ENCODE peak calls at places on chromosome 6, in eight cellular contexts. One of them, this sample, is unnamed.

GRCh38 chr6:148186916-148187315 is 155.7 kb upstream of the SASH1 start:
- DNase-seq in naive thymus-derived CD8-positive, alpha-beta T cell: no peak
- DNase-seq in upper lobe of left lung: no peak
- DNase-seq in H54: no peak
- DNase-seq in activated naive CD8-positive, alpha-beta T cell treated with anti-CD3 and anti-CD28 coated beads for 36 hours: no peak
- DNase-seq in A549: no peak
- DNase-seq in fibroblast of the aortic adventitia: no peak
- DNase-seq in AML-193: no peak
- DNase-seq in this sample: no peak

GRCh38 chr6:111552241-111552744 is 53.4 kb downstream of the TRAF3IP2 start:
- DNase-seq in activated naive CD8-positive, alpha-beta T cell treated with anti-CD3 and anti-CD28 coated beads for 36 hours: no peak
- DNase-seq in H54: peak
- DNase-seq in fibroblast of the aortic adventitia: peak
- DNase-seq in upper lobe of left lung: peak
- DNase-seq in naive thymus-derived CD8-positive, alpha-beta T cell: no peak
- DNase-seq in AML-193: no peak
- DNase-seq in A549: no peak
- DNase-seq in this sample: peak

GRCh38 chr6:13924146-13924948 is 405 bp upstream of the RNF182 start:
- DNase-seq in H54: peak
- DNase-seq in fibroblast of the aortic adventitia: peak
- DNase-seq in upper lobe of left lung: peak
- DNase-seq in AML-193: no peak
- DNase-seq in A549: peak
- DNase-seq in activated naive CD8-positive, alpha-beta T cell treated with anti-CD3 and anti-CD28 coated beads for 36 hours: no peak
- DNase-seq in naive thymus-derived CD8-positive, alpha-beta T cell: peak
- DNase-seq in this sample: no peak

GRCh38 chr6:95581073-95581472 is 3.7 kb downstream of the MANEA start:
- DNase-seq in fibroblast of the aortic adventitia: no peak
- DNase-seq in AML-193: no peak
- DNase-seq in A549: no peak
- DNase-seq in naive thymus-derived CD8-positive, alpha-beta T cell: no peak
- DNase-seq in activated naive CD8-positive, alpha-beta T cell treated with anti-CD3 and anti-CD28 coated beads for 36 hours: no peak
- DNase-seq in upper lobe of left lung: no peak
- DNase-seq in H54: no peak
- DNase-seq in this sample: no peak

GRCh38 chr6:16741112-16742016 is 19.9 kb downstream of the ATXN1 start:
- DNase-seq in naive thymus-derived CD8-positive, alpha-beta T cell: no peak
- DNase-seq in H54: peak
- DNase-seq in activated naive CD8-positive, alpha-beta T cell treated with anti-CD3 and anti-CD28 coated beads for 36 hours: no peak
- DNase-seq in upper lobe of left lung: no peak
- DNase-seq in fibroblast of the aortic adventitia: peak
- DNase-seq in A549: no peak
- DNase-seq in AML-193: no peak
- DNase-seq in this sample: no peak

GRCh38 chr6:138814179-138814834 is 18.4 kb downstream of the ECT2L start:
- DNase-seq in upper lobe of left lung: no peak
- DNase-seq in H54: no peak
- DNase-seq in naive thymus-derived CD8-positive, alpha-beta T cell: no peak
- DNase-seq in AML-193: no peak
- DNase-seq in A549: no peak
- DNase-seq in fibroblast of the aortic adventitia: no peak
- DNase-seq in activated naive CD8-positive, alpha-beta T cell treated with anti-CD3 and anti-CD28 coated beads for 36 hours: no peak
- DNase-seq in this sample: no peak

GRCh38 chr6:152301806-152302568 is 335.2 kb downstream of the SYNE1 start:
- DNase-seq in AML-193: peak
- DNase-seq in A549: peak
- DNase-seq in upper lobe of left lung: peak
- DNase-seq in activated naive CD8-positive, alpha-beta T cell treated with anti-CD3 and anti-CD28 coated beads for 36 hours: peak
- DNase-seq in fibroblast of the aortic adventitia: peak
- DNase-seq in naive thymus-derived CD8-positive, alpha-beta T cell: peak
- DNase-seq in H54: peak
- DNase-seq in this sample: peak

GRCh38 chr6:116217069-116217468 is 36.8 kb downstream of the TSPYL4 start:
- DNase-seq in naive thymus-derived CD8-positive, alpha-beta T cell: no peak
- DNase-seq in AML-193: peak
- DNase-seq in upper lobe of left lung: no peak
- DNase-seq in activated naive CD8-positive, alpha-beta T cell treated with anti-CD3 and anti-CD28 coated beads for 36 hours: no peak
- DNase-seq in H54: no peak
- DNase-seq in fibroblast of the aortic adventitia: peak
- DNase-seq in A549: peak
- DNase-seq in this sample: peak

GRCh38 chr6:144978208-144978607 is 693.1 kb downstream of the UTRN start:
- DNase-seq in naive thymus-derived CD8-positive, alpha-beta T cell: no peak
- DNase-seq in upper lobe of left lung: no peak
- DNase-seq in fibroblast of the aortic adventitia: no peak
- DNase-seq in AML-193: no peak
- DNase-seq in A549: no peak
- DNase-seq in H54: no peak
- DNase-seq in activated naive CD8-positive, alpha-beta T cell treated with anti-CD3 and anti-CD28 coated beads for 36 hours: no peak
- DNase-seq in this sample: no peak

GRCh38 chr6:117906905-117907599 is at the start of gene SLC35F1:
- DNase-seq in activated naive CD8-positive, alpha-beta T cell treated with anti-CD3 and anti-CD28 coated beads for 36 hours: peak
- DNase-seq in AML-193: no peak
- DNase-seq in A549: peak
- DNase-seq in fibroblast of the aortic adventitia: peak
- DNase-seq in H54: no peak
- DNase-seq in naive thymus-derived CD8-positive, alpha-beta T cell: no peak
- DNase-seq in upper lobe of left lung: peak
- DNase-seq in this sample: peak

GRCh38 chr6:34234667-34235604 is 1.7 kb upstream of the HMGA1 start:
- DNase-seq in activated naive CD8-positive, alpha-beta T cell treated with anti-CD3 and anti-CD28 coated beads for 36 hours: peak
- DNase-seq in A549: no peak
- DNase-seq in upper lobe of left lung: no peak
- DNase-seq in fibroblast of the aortic adventitia: no peak
- DNase-seq in H54: no peak
- DNase-seq in naive thymus-derived CD8-positive, alpha-beta T cell: no peak
- DNase-seq in AML-193: no peak
- DNase-seq in this sample: peak

GRCh38 chr6:119727504-119728219 is 378.1 kb upstream of the MAN1A1 start:
- DNase-seq in upper lobe of left lung: no peak
- DNase-seq in H54: no peak
- DNase-seq in AML-193: no peak
- DNase-seq in naive thymus-derived CD8-positive, alpha-beta T cell: no peak
- DNase-seq in fibroblast of the aortic adventitia: no peak
- DNase-seq in A549: no peak
- DNase-seq in activated naive CD8-positive, alpha-beta T cell treated with anti-CD3 and anti-CD28 coated beads for 36 hours: no peak
- DNase-seq in this sample: no peak

GRCh38 chr6:41066867-41067304 is 5.3 kb downstream of the OARD1 start:
- DNase-seq in AML-193: peak
- DNase-seq in activated naive CD8-positive, alpha-beta T cell treated with anti-CD3 and anti-CD28 coated beads for 36 hours: peak
- DNase-seq in A549: peak
- DNase-seq in upper lobe of left lung: peak
- DNase-seq in naive thymus-derived CD8-positive, alpha-beta T cell: peak
- DNase-seq in fibroblast of the aortic adventitia: peak
- DNase-seq in H54: no peak
- DNase-seq in this sample: peak

GRCh38 chr6:109595998-109596397 is 95.0 kb downstream of the AK9 start:
- DNase-seq in H54: no peak
- DNase-seq in naive thymus-derived CD8-positive, alpha-beta T cell: no peak
- DNase-seq in fibroblast of the aortic adventitia: peak
- DNase-seq in activated naive CD8-positive, alpha-beta T cell treated with anti-CD3 and anti-CD28 coated beads for 36 hours: no peak
- DNase-seq in AML-193: peak
- DNase-seq in A549: no peak
- DNase-seq in upper lobe of left lung: peak
- DNase-seq in this sample: peak

GRCh38 chr6:157779705-157780604 is 43.1 kb upstream of the SNX9 start:
- DNase-seq in AML-193: no peak
- DNase-seq in H54: no peak
- DNase-seq in activated naive CD8-positive, alpha-beta T cell treated with anti-CD3 and anti-CD28 coated beads for 36 hours: no peak
- DNase-seq in fibroblast of the aortic adventitia: peak
- DNase-seq in A549: no peak
- DNase-seq in upper lobe of left lung: no peak
- DNase-seq in naive thymus-derived CD8-positive, alpha-beta T cell: no peak
- DNase-seq in this sample: no peak

GRCh38 chr6:148840256-148840655 is 93.4 kb downstream of the UST start:
- DNase-seq in activated naive CD8-positive, alpha-beta T cell treated with anti-CD3 and anti-CD28 coated beads for 36 hours: no peak
- DNase-seq in H54: peak
- DNase-seq in A549: no peak
- DNase-seq in AML-193: no peak
- DNase-seq in fibroblast of the aortic adventitia: no peak
- DNase-seq in upper lobe of left lung: no peak
- DNase-seq in naive thymus-derived CD8-positive, alpha-beta T cell: no peak
- DNase-seq in this sample: no peak

GRCh38 chr6:163438940-163439335 is 24.4 kb downstream of the QKI start:
- DNase-seq in H54: no peak
- DNase-seq in A549: no peak
- DNase-seq in upper lobe of left lung: no peak
- DNase-seq in naive thymus-derived CD8-positive, alpha-beta T cell: no peak
- DNase-seq in AML-193: no peak
- DNase-seq in fibroblast of the aortic adventitia: no peak
- DNase-seq in activated naive CD8-positive, alpha-beta T cell treated with anti-CD3 and anti-CD28 coated beads for 36 hours: peak
- DNase-seq in this sample: no peak

GRCh38 chr6:138107752-138108592 is 753 bp upstream of the PERP start:
- DNase-seq in naive thymus-derived CD8-positive, alpha-beta T cell: no peak
- DNase-seq in fibroblast of the aortic adventitia: no peak
- DNase-seq in H54: no peak
- DNase-seq in AML-193: no peak
- DNase-seq in activated naive CD8-positive, alpha-beta T cell treated with anti-CD3 and anti-CD28 coated beads for 36 hours: peak
- DNase-seq in A549: peak
- DNase-seq in upper lobe of left lung: peak
- DNase-seq in this sample: peak

GRCh38 chr6:33725222-33725621 is 13.7 kb upstream of the UQCC2 start:
- DNase-seq in A549: no peak
- DNase-seq in H54: no peak
- DNase-seq in fibroblast of the aortic adventitia: no peak
- DNase-seq in AML-193: no peak
- DNase-seq in naive thymus-derived CD8-positive, alpha-beta T cell: no peak
- DNase-seq in activated naive CD8-positive, alpha-beta T cell treated with anti-CD3 and anti-CD28 coated beads for 36 hours: no peak
- DNase-seq in upper lobe of left lung: no peak
- DNase-seq in this sample: no peak

GRCh38 chr6:105305521-105305920 is 97.4 kb downstream of the PREP start:
- DNase-seq in AML-193: no peak
- DNase-seq in fibroblast of the aortic adventitia: no peak
- DNase-seq in H54: no peak
- DNase-seq in activated naive CD8-positive, alpha-beta T cell treated with anti-CD3 and anti-CD28 coated beads for 36 hours: no peak
- DNase-seq in upper lobe of left lung: no peak
- DNase-seq in naive thymus-derived CD8-positive, alpha-beta T cell: no peak
- DNase-seq in A549: no peak
- DNase-seq in this sample: no peak

GRCh38 chr6:111176038-111176762 is 88.9 kb downstream of the SLC16A10 start:
- DNase-seq in naive thymus-derived CD8-positive, alpha-beta T cell: no peak
- DNase-seq in H54: no peak
- DNase-seq in fibroblast of the aortic adventitia: no peak
- DNase-seq in activated naive CD8-positive, alpha-beta T cell treated with anti-CD3 and anti-CD28 coated beads for 36 hours: no peak
- DNase-seq in AML-193: no peak
- DNase-seq in upper lobe of left lung: no peak
- DNase-seq in A549: no peak
- DNase-seq in this sample: no peak

GRCh38 chr6:88512951-88513350 is 346.8 kb upstream of the CNR1 start:
- DNase-seq in A549: no peak
- DNase-seq in activated naive CD8-positive, alpha-beta T cell treated with anti-CD3 and anti-CD28 coated beads for 36 hours: no peak
- DNase-seq in H54: no peak
- DNase-seq in fibroblast of the aortic adventitia: no peak
- DNase-seq in upper lobe of left lung: no peak
- DNase-seq in AML-193: no peak
- DNase-seq in naive thymus-derived CD8-positive, alpha-beta T cell: no peak
- DNase-seq in this sample: no peak

GRCh38 chr6:116307001-116307400 is 27.3 kb upstream of the TSPYL1 start:
- DNase-seq in A549: no peak
- DNase-seq in H54: no peak
- DNase-seq in fibroblast of the aortic adventitia: no peak
- DNase-seq in activated naive CD8-positive, alpha-beta T cell treated with anti-CD3 and anti-CD28 coated beads for 36 hours: no peak
- DNase-seq in naive thymus-derived CD8-positive, alpha-beta T cell: no peak
- DNase-seq in AML-193: no peak
- DNase-seq in upper lobe of left lung: no peak
- DNase-seq in this sample: no peak

GRCh38 chr6:72620866-72621242 is 1.0 kb upstream of the KCNQ5 start:
- DNase-seq in upper lobe of left lung: no peak
- DNase-seq in naive thymus-derived CD8-positive, alpha-beta T cell: no peak
- DNase-seq in activated naive CD8-positive, alpha-beta T cell treated with anti-CD3 and anti-CD28 coated beads for 36 hours: peak
- DNase-seq in AML-193: no peak
- DNase-seq in H54: no peak
- DNase-seq in A549: no peak
- DNase-seq in fibroblast of the aortic adventitia: no peak
- DNase-seq in this sample: no peak

GRCh38 chr6:131733376-131734016 is 22.7 kb upstream of the CTAGE9 start:
- DNase-seq in upper lobe of left lung: no peak
- DNase-seq in naive thymus-derived CD8-positive, alpha-beta T cell: no peak
- DNase-seq in H54: peak
- DNase-seq in fibroblast of the aortic adventitia: peak
- DNase-seq in activated naive CD8-positive, alpha-beta T cell treated with anti-CD3 and anti-CD28 coated beads for 36 hours: no peak
- DNase-seq in AML-193: no peak
- DNase-seq in A549: no peak
- DNase-seq in this sample: no peak

GRCh38 chr6:1604347-1604990 is 5.2 kb upstream of the FOXC1 start:
- DNase-seq in naive thymus-derived CD8-positive, alpha-beta T cell: peak
- DNase-seq in AML-193: peak
- DNase-seq in H54: peak
- DNase-seq in activated naive CD8-positive, alpha-beta T cell treated with anti-CD3 and anti-CD28 coated beads for 36 hours: peak
- DNase-seq in upper lobe of left lung: peak
- DNase-seq in fibroblast of the aortic adventitia: peak
- DNase-seq in A549: no peak
- DNase-seq in this sample: peak

GRCh38 chr6:25995507-25995906 is 32.9 kb downstream of the TRIM38 start:
- DNase-seq in H54: no peak
- DNase-seq in activated naive CD8-positive, alpha-beta T cell treated with anti-CD3 and anti-CD28 coated beads for 36 hours: no peak
- DNase-seq in AML-193: no peak
- DNase-seq in naive thymus-derived CD8-positive, alpha-beta T cell: no peak
- DNase-seq in A549: no peak
- DNase-seq in upper lobe of left lung: no peak
- DNase-seq in fibroblast of the aortic adventitia: no peak
- DNase-seq in this sample: no peak